ENCODE peak calls at places on chromosomes 13 and 19, in ten cellular contexts. T is heart right ventricle, C is cardiac muscle cell, O is stomach, D is brain microvascular endothelial cell, U is fibroblast of the aortic adventitia, Y is choroid plexus epithelial cell, B is prostate gland, V is A673, X is pancreas. Z is an unnamed sample.

GRCh38 chr19:4639531-4640246 is 373 bp downstream of the TNFAIP8L1 start:
- DNase-seq in D (no peak), C (no peak), B (no peak), Y (no peak), O (no peak), X (no peak), V (no peak), T (peak), U (no peak), Z (peak)

GRCh38 chr19:19321143-19321577 is 531 bp downstream of the MAU2 start:
- DNase-seq in X (no peak), O (no peak), T (no peak), V (no peak), B (no peak), U (peak), D (no peak), Y (peak), C (no peak), Z (no peak)

GRCh38 chr13:105929486-105929885 is 606.0 kb downstream of the EFNB2 start:
- DNase-seq in X (no peak), C (no peak), Y (no peak), B (no peak), T (no peak), D (no peak), O (no peak), V (no peak), U (no peak), Z (no peak)

GRCh38 chr19:18610245-18610555 is 2.5 kb upstream of the TMEM59L start:
- DNase-seq in O (no peak), V (no peak), T (no peak), X (no peak), B (no peak), C (no peak), U (no peak), D (no peak), Y (no peak), Z (no peak)

GRCh38 chr13:51534075-51534817 is 50.0 kb upstream of the WDFY2 start:
- DNase-seq in B (no peak), O (peak), D (no peak), Y (no peak), C (no peak), U (no peak), X (no peak), T (peak), V (peak), Z (peak)

GRCh38 chr13:42041684-42042035 is 6.8 kb upstream of the DGKH start:
- DNase-seq in Y (peak), D (peak), U (peak), T (peak), X (no peak), C (peak), O (peak), B (peak), V (no peak), Z (no peak)

GRCh38 chr19:2355168-2356035 is 4.7 kb upstream of the TMPRSS9 start:
- DNase-seq in D (no peak), B (no peak), U (no peak), O (no peak), T (no peak), V (no peak), C (no peak), Y (no peak), X (no peak), Z (peak)

GRCh38 chr13:31320946-31321345 is 121.2 kb downstream of the B3GLCT start:
- DNase-seq in X (no peak), V (no peak), Y (no peak), C (no peak), O (no peak), T (no peak), B (no peak), U (no peak), D (no peak), Z (no peak)

GRCh38 chr19:2254052-2254872 is 2.0 kb downstream of the JSRP1 start:
- DNase-seq in V (no peak), O (no peak), U (no peak), C (peak), D (no peak), X (no peak), B (no peak), Y (peak), T (no peak), Z (no peak)

GRCh38 chr13:111969551-111970135 is 97.3 kb upstream of the SOX1 start:
- DNase-seq in Y (no peak), V (no peak), C (no peak), O (no peak), U (no peak), X (no peak), D (no peak), T (no peak), B (no peak), Z (no peak)

GRCh38 chr19:51948979-51949378 is 21.7 kb downstream of the ZNF613 start:
- DNase-seq in U (peak), C (peak), B (no peak), Y (peak), D (peak), V (peak), O (no peak), T (peak), X (no peak), Z (no peak)

GRCh38 chr19:44912854-44913253 is 1.6 kb upstream of the APOC1 start:
- DNase-seq in V (no peak), D (no peak), U (no peak), B (no peak), X (no peak), Y (no peak), O (no peak), C (peak), T (no peak), Z (peak)

GRCh38 chr13:106083620-106084350 is 451.7 kb downstream of the EFNB2 start:
- DNase-seq in O (peak), T (no peak), D (peak), X (peak), C (peak), B (peak), U (peak), Y (peak), V (peak), Z (peak)

GRCh38 chr19:50817941-50818858 is 5.4 kb downstream of the KLK1 start:
- DNase-seq in U (no peak), D (peak), V (peak), Y (peak), X (peak), B (peak), T (peak), O (peak), C (peak), Z (peak)

GRCh38 chr13:72495681-72496080 is 231.7 kb downstream of the MZT1 start:
- DNase-seq in U (no peak), D (no peak), T (no peak), Y (no peak), C (no peak), V (no peak), B (no peak), O (no peak), X (no peak), Z (no peak)

GRCh38 chr13:52862358-52863206 is 14.1 kb upstream of the PCDH8 start:
- DNase-seq in T (no peak), X (no peak), Y (no peak), C (peak), V (peak), B (no peak), U (no peak), O (peak), D (no peak), Z (no peak)

GRCh38 chr19:34808566-34808965 is 35.6 kb upstream of the ZNF599 start:
- DNase-seq in V (peak), X (no peak), T (no peak), O (no peak), Y (peak), B (no peak), U (peak), D (peak), C (peak), Z (no peak)

GRCh38 chr13:113816925-113817859 is 46.7 kb downstream of the GAS6 start:
- DNase-seq in X (peak), U (peak), B (peak), C (peak), V (peak), T (peak), D (peak), O (peak), Y (peak), Z (peak)

DNA sequence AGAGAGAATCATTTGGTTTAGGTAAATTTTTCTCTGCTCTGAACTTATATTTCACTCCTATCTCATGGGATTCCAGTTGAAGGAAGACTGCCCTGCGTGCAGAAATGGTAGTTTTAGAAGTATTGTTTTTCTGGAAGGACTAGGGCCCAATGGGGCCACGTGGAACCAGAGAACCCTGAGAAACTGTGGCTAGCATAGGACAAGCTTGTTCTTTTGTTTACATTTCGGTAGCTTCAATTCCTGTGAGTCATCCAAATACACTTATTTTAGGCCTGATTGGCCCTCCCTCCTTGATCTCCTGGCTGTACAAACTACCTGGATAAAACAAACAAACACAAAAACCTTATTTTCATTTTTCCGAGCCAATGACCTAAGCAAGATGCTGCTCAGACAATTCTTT is 124.0 kb downstream of the ITGBL1 start:
- DNase-seq in Y (peak), U (no peak), X (no peak), C (no peak), D (peak), V (no peak), O (no peak), T (no peak), B (no peak), Z (no peak)
- H3K4me3 ChIP-seq in Y (no peak), U (no peak), X (no peak), C (no peak), D (no peak), V (no peak), O (no peak), T (no peak), B (no peak), Z (no peak)

GRCh38 chr19:46412034-46412982 is 1.1 kb downstream of the CCDC8 start:
- DNase-seq in D (no peak), C (no peak), X (peak), V (no peak), T (no peak), Y (no peak), U (no peak), O (no peak), B (no peak), Z (peak)
- H3K4me3 ChIP-seq in D (peak), C (peak), X (peak), V (peak), T (peak), Y (peak), U (peak), O (peak), B (peak), Z (peak)

DNA sequence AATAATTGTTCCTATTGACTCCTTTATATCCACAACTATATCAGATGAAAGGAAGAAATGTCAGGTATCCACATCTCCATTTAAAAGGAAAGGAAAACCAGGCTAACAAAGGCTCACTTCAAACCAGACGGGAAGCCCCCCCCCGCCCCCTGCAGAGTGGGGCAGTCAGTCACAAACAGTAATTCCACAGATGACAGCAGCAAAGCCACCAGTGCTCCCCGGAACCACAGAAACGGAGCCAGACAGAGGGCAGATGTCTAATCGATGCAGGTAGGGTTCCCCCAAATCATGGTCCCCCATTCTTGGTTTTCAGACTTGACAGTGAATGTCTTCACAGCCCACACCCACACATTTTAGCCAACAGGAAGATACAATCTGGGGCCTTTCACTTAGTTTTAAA is 100.8 kb downstream of the STK24 start:
- DNase-seq in D (no peak), Y (no peak), B (no peak), U (no peak), C (peak), X (peak), O (no peak), V (peak), T (no peak), Z (no peak)
- H3K4me3 ChIP-seq in D (peak), Y (no peak), B (no peak), U (no peak), C (no peak), X (no peak), O (no peak), V (no peak), T (peak), Z (no peak)

DNA sequence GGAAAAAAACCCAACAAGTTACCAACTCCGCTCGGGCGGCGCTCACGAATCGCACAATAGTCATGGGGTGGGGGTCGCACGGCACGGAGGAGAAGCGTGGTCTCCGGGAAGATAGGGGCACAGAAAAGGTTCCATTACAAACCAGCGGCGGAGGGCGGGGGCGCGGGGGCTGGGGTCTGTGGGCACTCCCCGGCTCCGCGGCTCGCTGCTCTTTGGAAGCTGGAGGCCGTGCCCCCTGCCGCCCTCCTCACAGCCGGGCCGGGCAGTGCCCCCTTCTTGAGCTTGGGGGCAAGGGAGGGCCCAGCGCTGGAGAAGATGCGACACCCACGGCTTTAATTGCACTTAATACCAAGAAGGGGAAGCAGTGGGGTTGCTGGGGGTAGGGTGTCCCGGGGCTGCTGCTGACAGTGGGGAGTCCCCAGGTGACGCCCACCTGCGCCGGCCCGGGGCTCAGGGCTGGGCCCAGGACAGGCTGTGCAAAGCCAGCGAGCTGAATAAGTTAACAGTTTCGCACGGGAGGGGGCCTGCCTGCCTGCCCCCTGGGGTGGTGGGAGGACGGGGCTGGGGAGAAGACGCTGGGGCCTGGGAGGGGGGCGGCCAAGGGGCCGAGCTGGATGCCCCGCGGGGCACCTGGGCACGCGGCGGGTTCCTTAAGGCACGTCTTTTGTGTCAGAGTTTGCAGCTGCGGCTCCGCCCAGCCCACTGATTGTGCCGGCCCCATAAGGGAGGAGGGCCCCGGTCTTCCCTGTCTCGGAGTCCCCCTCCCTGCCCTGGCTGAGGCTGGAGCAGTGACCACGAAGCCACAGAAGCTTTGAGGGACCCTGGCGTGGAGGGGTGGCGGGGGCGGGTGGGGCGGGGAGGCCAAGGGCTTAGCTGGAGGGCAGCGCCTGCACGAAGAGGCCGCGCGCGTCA is 9.8 kb downstream of the DCAF15 start:
- DNase-seq in T (no peak), Y (no peak), X (no peak), B (no peak), C (peak), D (no peak), V (no peak), U (no peak), O (no peak), Z (peak)
- H3K4me3 ChIP-seq in T (no peak), Y (no peak), X (no peak), B (no peak), C (no peak), D (no peak), V (no peak), U (no peak), O (peak), Z (no peak)

GRCh38 chr19:41088151-41088550 is at the start of gene CYP2A13:
- DNase-seq in U (no peak), X (no peak), T (no peak), B (no peak), C (no peak), O (no peak), Y (no peak), V (no peak), D (no peak), Z (no peak)
- H3K4me3 ChIP-seq in U (no peak), X (no peak), T (no peak), B (no peak), C (no peak), O (no peak), Y (no peak), V (no peak), D (no peak), Z (no peak)

GRCh38 chr19:46521241-46521640 is 25.6 kb upstream of the PNMA8B start:
- DNase-seq in U (no peak), O (no peak), D (no peak), V (no peak), X (no peak), B (no peak), T (no peak), Y (no peak), C (no peak), Z (no peak)
- H3K4me3 ChIP-seq in U (no peak), O (no peak), D (no peak), V (no peak), X (no peak), B (no peak), T (no peak), Y (no peak), C (no peak), Z (no peak)

GRCh38 chr19:55486971-55487883 is 1.0 kb upstream of the SSC5D start:
- DNase-seq in O (no peak), T (no peak), V (peak), X (no peak), D (peak), C (peak), B (no peak), U (peak), Y (peak), Z (no peak)
- H3K4me3 ChIP-seq in O (no peak), T (no peak), V (no peak), X (no peak), D (peak), C (peak), B (no peak), U (peak), Y (peak), Z (no peak)

DNA sequence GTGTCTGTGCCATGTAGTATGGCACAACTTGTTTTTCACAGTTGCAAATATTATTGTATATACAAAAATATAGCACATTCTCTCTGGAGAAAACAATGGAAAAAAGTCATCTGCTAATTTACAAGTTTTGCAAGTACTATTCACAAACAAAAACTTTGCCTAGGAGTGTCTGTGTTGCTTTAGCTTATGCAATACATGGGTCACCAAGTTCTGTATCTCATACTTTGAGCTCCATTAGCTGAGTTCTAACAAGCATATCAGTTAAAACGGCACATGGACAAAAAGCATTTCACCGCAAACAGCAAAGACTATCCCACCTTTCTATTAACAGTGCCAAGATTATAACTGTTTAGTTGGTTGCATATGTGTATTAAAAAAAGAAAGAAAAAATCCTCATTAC is 4.6 kb downstream of the SPRY2 start:
- DNase-seq in X (no peak), U (peak), D (no peak), T (no peak), Y (peak), O (no peak), C (peak), B (no peak), V (no peak), Z (no peak)
- H3K4me3 ChIP-seq in X (no peak), U (peak), D (peak), T (peak), Y (peak), O (peak), C (peak), B (peak), V (no peak), Z (peak)

DNA sequence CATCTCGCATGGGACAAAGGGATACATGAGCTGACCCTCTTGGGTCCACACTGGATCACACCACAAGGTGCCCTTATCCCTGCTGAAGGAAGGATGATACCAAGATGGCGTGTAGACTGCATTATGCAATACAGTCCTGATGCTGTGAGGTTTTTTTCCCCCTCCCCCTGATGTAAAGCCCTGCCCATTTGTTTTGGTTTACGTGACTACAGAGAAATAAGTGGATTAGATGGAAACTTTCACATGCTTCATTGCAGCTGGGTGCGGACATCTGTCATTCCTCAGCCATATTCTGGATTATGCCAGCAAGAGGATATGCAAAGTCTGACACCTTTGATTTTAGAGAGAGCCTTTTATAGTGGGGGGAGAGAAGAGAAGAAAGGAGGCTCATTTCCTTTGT is 321.0 kb downstream of the ZNF536 start:
- DNase-seq in B (no peak), O (no peak), D (no peak), Y (no peak), T (no peak), V (peak), U (no peak), X (no peak), C (no peak), Z (no peak)
- H3K4me3 ChIP-seq in B (no peak), O (no peak), D (no peak), Y (no peak), T (no peak), V (no peak), U (no peak), X (no peak), C (no peak), Z (no peak)